ENCODE peak calls at places on chromosome 14, in five cellular contexts. A, S, J, Y and D are unnamed samples.

GRCh38 chr14:61003571-61003970 is 22.5 kb downstream of the SLC38A6 start:
- DNase-seq in S (no peak), A (no peak), J (no peak), Y (no peak), D (no peak)

GRCh38 chr14:52918486-52918885 is 32.4 kb downstream of the FERMT2 start:
- DNase-seq in J (no peak), S (no peak), Y (peak), A (no peak), D (no peak)

GRCh38 chr14:30757082-30757481 is 117.3 kb upstream of the COCH start:
- DNase-seq in S (no peak), J (no peak), A (no peak), Y (no peak), D (no peak)

GRCh38 chr14:68694516-68695235 is 98.2 kb downstream of the ZFP36L1 start:
- DNase-seq in Y (no peak), A (no peak), S (no peak), J (no peak), D (peak)

GRCh38 chr14:90193925-90194324 is 62.4 kb upstream of the PSMC1 start:
- DNase-seq in A (no peak), Y (peak), S (no peak), J (no peak), D (no peak)

GRCh38 chr14:100609331-100609870 is 22.2 kb upstream of the BEGAIN start:
- DNase-seq in A (peak), Y (no peak), S (no peak), J (no peak), D (no peak)

GRCh38 chr14:83924259-83924658 is 1605.7 kb upstream of the FLRT2 start:
- DNase-seq in A (no peak), Y (no peak), S (no peak), J (no peak), D (no peak)

GRCh38 chr14:32252030-32252670 is 49.1 kb upstream of the RNU6-8 start:
- DNase-seq in J (no peak), Y (peak), A (peak), S (peak), D (peak)

GRCh38 chr14:100609941-100610391 is 22.7 kb upstream of the BEGAIN start:
- DNase-seq in Y (no peak), J (no peak), A (peak), S (no peak), D (no peak)

GRCh38 chr14:63404906-63405305 is 86.2 kb upstream of the GPHB5 start:
- DNase-seq in J (no peak), A (no peak), Y (no peak), S (no peak), D (no peak)

GRCh38 chr14:41824441-41824840 is 217.8 kb downstream of the LRFN5 start:
- DNase-seq in A (no peak), Y (no peak), J (no peak), S (no peak), D (no peak)

DNA sequence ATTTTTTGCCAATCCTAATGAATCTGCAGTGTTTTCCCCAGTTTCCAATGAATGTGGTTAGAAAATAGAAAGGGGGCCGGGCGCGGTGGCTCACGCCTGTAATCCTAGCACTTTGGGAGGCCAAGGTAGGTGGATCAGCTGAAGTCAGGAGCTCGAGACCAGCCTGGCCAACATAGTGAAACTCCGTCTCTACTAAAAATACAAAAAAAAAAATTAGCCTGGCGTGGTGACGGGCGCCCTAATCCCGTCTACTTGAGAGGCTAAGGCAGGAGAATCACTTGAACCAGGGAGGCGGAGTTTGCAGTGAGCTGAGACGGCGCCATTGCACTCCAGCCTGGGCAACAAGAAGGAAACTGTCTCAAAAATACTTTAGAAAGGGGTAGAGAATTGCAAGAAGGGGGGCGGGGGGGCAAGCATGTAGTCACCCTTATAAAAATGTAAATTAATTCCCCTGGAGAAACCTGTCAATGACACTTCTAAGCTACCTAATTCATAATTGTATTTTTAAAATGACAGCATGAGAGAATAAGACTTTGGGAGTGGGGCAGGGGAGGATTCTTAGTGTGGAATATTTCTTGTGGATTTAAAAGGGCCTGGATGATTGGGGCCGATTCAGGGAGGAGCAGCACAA is 1.7 kb downstream of the KLHDC2 start:
- DNase-seq in S (no peak), Y (peak), A (no peak), J (no peak), D (no peak)
- H3K4me3 ChIP-seq in S (peak), Y (peak), A (peak), J (peak), D (peak)

GRCh38 chr14:22479781-22480464 is 109.1 kb downstream of the DAD1 start:
- DNase-seq in S (no peak), Y (no peak), J (no peak), A (no peak), D (no peak)
- H3K4me3 ChIP-seq in S (no peak), Y (no peak), J (no peak), A (no peak), D (no peak)

GRCh38 chr14:91406451-91406850 is 11.2 kb downstream of the CCDC88C start:
- DNase-seq in A (no peak), S (no peak), Y (no peak), J (no peak), D (no peak)

GRCh38 chr14:91403069-91403600 is 14.5 kb downstream of the CCDC88C start:
- DNase-seq in A (no peak), J (no peak), S (no peak), Y (no peak), D (no peak)

GRCh38 chr14:91406982-91407381 is 10.6 kb downstream of the CCDC88C start:
- DNase-seq in A (no peak), J (no peak), Y (no peak), S (no peak), D (no peak)

GRCh38 chr14:91405241-91405721 is 12.3 kb downstream of the CCDC88C start:
- DNase-seq in J (no peak), S (no peak), Y (no peak), A (no peak), D (no peak)

GRCh38 chr14:91405724-91406435 is 11.7 kb downstream of the CCDC88C start:
- DNase-seq in A (no peak), S (no peak), Y (no peak), J (no peak), D (no peak)
- H3K4me3 ChIP-seq in A (no peak), S (no peak), Y (no peak), J (no peak), D (no peak)

DNA sequence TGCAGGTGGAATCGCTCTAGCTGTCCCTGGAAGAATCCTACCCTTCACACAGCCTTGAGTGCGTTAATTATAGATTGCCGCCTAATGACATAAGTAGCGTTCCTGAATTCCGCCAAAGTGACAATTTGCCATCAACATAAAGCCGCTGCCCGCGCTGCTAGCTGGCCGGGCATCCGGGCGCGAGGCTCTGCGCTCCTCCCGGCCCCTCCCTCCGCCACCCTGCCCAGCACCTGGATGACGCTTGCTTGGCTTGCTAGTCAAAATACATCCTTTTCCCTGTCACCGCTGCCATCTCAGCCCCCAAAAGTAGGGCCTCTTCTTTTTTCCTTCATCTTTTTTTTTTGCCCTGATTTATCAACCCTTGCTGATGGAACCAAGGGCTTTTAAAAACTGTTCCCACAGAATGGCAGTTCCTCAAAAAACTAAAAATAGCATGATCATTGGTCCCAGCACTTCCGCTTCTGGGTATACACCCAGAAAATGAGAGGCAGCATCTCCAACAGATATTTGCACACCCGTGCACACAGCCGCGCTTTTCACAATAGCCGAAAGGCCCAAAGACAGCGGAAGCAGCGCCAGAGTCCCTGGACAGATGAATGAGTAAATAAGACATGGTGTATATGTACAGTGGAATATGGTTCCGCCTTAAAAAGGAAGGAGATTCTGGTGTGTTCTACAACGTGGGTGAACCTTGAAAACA is 235.3 kb downstream of the BCL11B start:
- DNase-seq in A (no peak), Y (no peak), S (no peak), J (peak), D (no peak)
- H3K4me3 ChIP-seq in A (no peak), Y (no peak), S (no peak), J (no peak), D (no peak)

GRCh38 chr14:69850086-69850735 is 29.0 kb upstream of the SMOC1 start:
- DNase-seq in A (no peak), S (no peak), J (peak), Y (no peak), D (peak)
- H3K4me3 ChIP-seq in A (no peak), S (no peak), J (peak), Y (no peak), D (peak)

GRCh38 chr14:24238527-24239037 is 3.8 kb downstream of the TINF2 start:
- DNase-seq in J (no peak), Y (no peak), A (no peak), S (no peak), D (no peak)

GRCh38 chr14:24237463-24237955 is 4.8 kb downstream of the GMPR2 start:
- DNase-seq in J (no peak), Y (no peak), S (no peak), A (no peak), D (no peak)

GRCh38 chr14:24238123-24238522 is 4.3 kb downstream of the TINF2 start:
- DNase-seq in A (no peak), J (no peak), Y (no peak), S (no peak), D (no peak)

GRCh38 chr14:24241829-24242443 is 487 bp downstream of the TINF2 start:
- DNase-seq in S (peak), J (peak), Y (no peak), A (peak), D (peak)

GRCh38 chr14:24240110-24240918 is 2.1 kb downstream of the TINF2 start:
- DNase-seq in Y (no peak), S (no peak), J (no peak), A (no peak), D (no peak)
- H3K4me3 ChIP-seq in Y (no peak), S (no peak), J (no peak), A (no peak), D (no peak)

GRCh38 chr14:94706132-94706531 is 63.8 kb downstream of the GSC start:
- DNase-seq in Y (no peak), A (no peak), J (no peak), S (no peak), D (no peak)

GRCh38 chr14:94702629-94703028 is 67.3 kb downstream of the GSC start:
- DNase-seq in J (no peak), S (no peak), Y (no peak), A (no peak), D (no peak)

GRCh38 chr14:94699831-94700230 is 70.1 kb downstream of the GSC start:
- DNase-seq in A (no peak), S (no peak), J (no peak), Y (no peak), D (no peak)

GRCh38 chr14:94697773-94698556 is 71.9 kb downstream of the GSC start:
- DNase-seq in S (no peak), A (no peak), Y (no peak), J (no peak), D (no peak)

GRCh38 chr14:94701854-94702370 is 68.0 kb downstream of the GSC start:
- DNase-seq in J (no peak), Y (no peak), A (no peak), S (no peak), D (no peak)
- H3K4me3 ChIP-seq in J (no peak), Y (no peak), A (no peak), S (no peak), D (no peak)